ENCODE peak calls at places on chromosome 11, in five cellular contexts. One of them, this sample, is unnamed.

GRCh38 chr11:22703040-22703439 is 36.6 kb downstream of the GAS2 start:
- DNase-seq in mesothelial cell of epicardium: no peak
- DNase-seq in Calu3: peak; percentile 29
- DNase-seq in GM10248: peak; percentile 16
- DNase-seq in foreskin fibroblast: peak; percentile 9
- DNase-seq in this sample: peak; percentile 83

GRCh38 chr11:128684582-128685382 is 9.1 kb upstream of the FLI1 start:
- DNase-seq in mesothelial cell of epicardium: no peak
- DNase-seq in Calu3: no peak
- DNase-seq in GM10248: no peak
- DNase-seq in foreskin fibroblast: no peak
- DNase-seq in this sample: no peak

GRCh38 chr11:72821221-72821919 is 7.2 kb downstream of the ATG16L2 start:
- DNase-seq in mesothelial cell of epicardium: no peak
- DNase-seq in Calu3: no peak
- DNase-seq in GM10248: no peak
- DNase-seq in foreskin fibroblast: no peak
- DNase-seq in this sample: no peak

GRCh38 chr11:85742873-85743275 is 56.9 kb upstream of the CCDC89 start:
- DNase-seq in mesothelial cell of epicardium: no peak
- DNase-seq in Calu3: peak; percentile 19
- DNase-seq in GM10248: no peak
- DNase-seq in foreskin fibroblast: no peak
- DNase-seq in this sample: no peak

GRCh38 chr11:76935030-76935429 is 74.3 kb downstream of the ACER3 start:
- DNase-seq in mesothelial cell of epicardium: no peak
- DNase-seq in Calu3: no peak
- DNase-seq in GM10248: no peak
- DNase-seq in foreskin fibroblast: no peak
- DNase-seq in this sample: no peak

GRCh38 chr11:133955945-133956421 is 785 bp downstream of the IGSF9B start:
- DNase-seq in mesothelial cell of epicardium: no peak
- DNase-seq in Calu3: no peak
- DNase-seq in GM10248: no peak
- DNase-seq in foreskin fibroblast: no peak
- DNase-seq in this sample: no peak

GRCh38 chr11:12235945-12236743 is 125.8 kb downstream of the MICAL2 start:
- DNase-seq in mesothelial cell of epicardium: no peak
- DNase-seq in Calu3: no peak
- DNase-seq in GM10248: peak; percentile 51
- DNase-seq in foreskin fibroblast: no peak
- DNase-seq in this sample: peak; percentile 92

GRCh38 chr11:4713241-4713640 is 8.7 kb downstream of the MMP26 start:
- DNase-seq in mesothelial cell of epicardium: no peak
- DNase-seq in Calu3: no peak
- DNase-seq in GM10248: no peak
- DNase-seq in foreskin fibroblast: no peak
- DNase-seq in this sample: no peak

GRCh38 chr11:83819936-83820549 is 533.9 kb upstream of the CCDC90B start:
- DNase-seq in mesothelial cell of epicardium: no peak
- DNase-seq in Calu3: no peak
- DNase-seq in GM10248: peak; percentile 11
- DNase-seq in foreskin fibroblast: peak; percentile 27
- DNase-seq in this sample: peak; percentile 55

GRCh38 chr11:123581651-123582399 is 72.6 kb downstream of the SCN3B start:
- DNase-seq in mesothelial cell of epicardium: no peak
- DNase-seq in Calu3: no peak
- DNase-seq in GM10248: no peak
- DNase-seq in foreskin fibroblast: no peak
- DNase-seq in this sample: no peak

GRCh38 chr11:130858215-130858614 is 58.1 kb downstream of the SNX19 start:
- DNase-seq in mesothelial cell of epicardium: no peak
- DNase-seq in Calu3: no peak
- DNase-seq in GM10248: no peak
- DNase-seq in foreskin fibroblast: no peak
- DNase-seq in this sample: no peak

GRCh38 chr11:130118636-130119387 is 40.8 kb upstream of the ST14 start:
- DNase-seq in mesothelial cell of epicardium: no peak
- DNase-seq in Calu3: no peak
- DNase-seq in GM10248: peak; percentile 32
- DNase-seq in foreskin fibroblast: no peak
- DNase-seq in this sample: no peak

GRCh38 chr11:60756307-60757032 is at the start of gene MS4A15:
- DNase-seq in mesothelial cell of epicardium: no peak
- DNase-seq in Calu3: peak; percentile 41
- DNase-seq in GM10248: peak; percentile 54
- DNase-seq in foreskin fibroblast: no peak
- DNase-seq in this sample: no peak

GRCh38 chr11:94794287-94795168 is 26.4 kb downstream of the AMOTL1 start:
- DNase-seq in mesothelial cell of epicardium: no peak
- DNase-seq in Calu3: peak; percentile 33
- DNase-seq in GM10248: no peak
- DNase-seq in foreskin fibroblast: peak; percentile 97
- DNase-seq in this sample: peak; percentile 99

GRCh38 chr11:103683581-103683980 is 352.9 kb upstream of the DDI1 start:
- DNase-seq in mesothelial cell of epicardium: no peak
- DNase-seq in Calu3: no peak
- DNase-seq in GM10248: no peak
- DNase-seq in foreskin fibroblast: no peak
- DNase-seq in this sample: peak; percentile 35

GRCh38 chr11:33266418-33267215 is 9.4 kb downstream of the HIPK3 start:
- DNase-seq in mesothelial cell of epicardium: no peak
- DNase-seq in Calu3: peak; percentile 59
- DNase-seq in GM10248: no peak
- DNase-seq in foreskin fibroblast: no peak
- DNase-seq in this sample: peak; percentile 65

GRCh38 chr11:130198292-130198691 is 38.7 kb downstream of the ST14 start:
- DNase-seq in mesothelial cell of epicardium: no peak
- DNase-seq in Calu3: no peak
- DNase-seq in GM10248: no peak
- DNase-seq in foreskin fibroblast: no peak
- DNase-seq in this sample: no peak

GRCh38 chr11:89608234-89608966 is 101.7 kb upstream of the TRIM77 start:
- DNase-seq in mesothelial cell of epicardium: no peak
- DNase-seq in Calu3: no peak
- DNase-seq in GM10248: no peak
- DNase-seq in foreskin fibroblast: no peak
- DNase-seq in this sample: no peak

GRCh38 chr11:102134597-102134996 is 24.4 kb downstream of the YAP1 start:
- DNase-seq in mesothelial cell of epicardium: no peak
- DNase-seq in Calu3: no peak
- DNase-seq in GM10248: no peak
- DNase-seq in foreskin fibroblast: no peak
- DNase-seq in this sample: no peak

GRCh38 chr11:12430912-12431311 is 53.5 kb downstream of the PARVA start:
- DNase-seq in mesothelial cell of epicardium: no peak
- DNase-seq in Calu3: peak; percentile 64
- DNase-seq in GM10248: no peak
- DNase-seq in foreskin fibroblast: peak; percentile 85
- DNase-seq in this sample: peak; percentile 87

GRCh38 chr11:120034176-120034575 is 103.7 kb downstream of the TRIM29 start:
- DNase-seq in mesothelial cell of epicardium: peak; percentile 21
- DNase-seq in Calu3: no peak
- DNase-seq in GM10248: no peak
- DNase-seq in foreskin fibroblast: no peak
- DNase-seq in this sample: no peak

GRCh38 chr11:20192151-20192550 is 31.9 kb upstream of the DBX1 start:
- DNase-seq in mesothelial cell of epicardium: no peak
- DNase-seq in Calu3: no peak
- DNase-seq in GM10248: no peak
- DNase-seq in foreskin fibroblast: no peak
- DNase-seq in this sample: no peak

GRCh38 chr11:12275818-12276217 is 101.6 kb upstream of the PARVA start:
- DNase-seq in mesothelial cell of epicardium: no peak
- DNase-seq in Calu3: no peak
- DNase-seq in GM10248: no peak
- DNase-seq in foreskin fibroblast: no peak
- DNase-seq in this sample: no peak

GRCh38 chr11:5303643-5304042 is 1.9 kb upstream of the OR51B4 start:
- DNase-seq in mesothelial cell of epicardium: no peak
- DNase-seq in Calu3: no peak
- DNase-seq in GM10248: no peak
- DNase-seq in foreskin fibroblast: no peak
- DNase-seq in this sample: no peak

GRCh38 chr11:117950999-117951961 is 22.1 kb upstream of the TMPRSS13 start:
- DNase-seq in mesothelial cell of epicardium: no peak
- DNase-seq in Calu3: no peak
- DNase-seq in GM10248: peak; percentile 23
- DNase-seq in foreskin fibroblast: no peak
- DNase-seq in this sample: no peak

DNA sequence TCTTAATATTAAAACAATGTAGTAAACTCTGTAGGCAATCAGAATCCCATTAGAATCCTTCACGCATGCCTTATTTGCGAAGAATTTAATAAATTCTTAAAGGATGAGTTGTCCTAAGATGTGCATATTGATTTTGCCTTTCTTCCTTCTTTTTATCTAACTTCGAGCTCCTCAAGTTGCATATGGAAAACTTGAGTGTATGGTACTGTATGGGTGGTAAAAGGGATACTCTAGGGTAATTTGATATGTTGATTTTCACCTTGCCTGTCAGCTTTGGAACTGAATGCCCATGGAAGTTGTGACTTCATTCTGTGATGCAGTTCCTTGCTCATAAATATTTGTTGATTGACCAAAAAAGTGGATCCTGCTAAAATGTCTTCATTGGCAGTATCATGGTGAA is 193.8 kb downstream of the DDX10 start:
- DNase-seq in mesothelial cell of epicardium: no peak
- DNase-seq in Calu3: no peak
- DNase-seq in GM10248: no peak
- DNase-seq in foreskin fibroblast: no peak
- DNase-seq in this sample: peak; percentile 28
- TF ChIP-seq CTCF in mesothelial cell of epicardium: no peak
- TF ChIP-seq CTCF in Calu3: no peak
- TF ChIP-seq CTCF in GM10248: no peak
- TF ChIP-seq CTCF in foreskin fibroblast: no peak
- TF ChIP-seq CTCF in this sample: no peak

DNA sequence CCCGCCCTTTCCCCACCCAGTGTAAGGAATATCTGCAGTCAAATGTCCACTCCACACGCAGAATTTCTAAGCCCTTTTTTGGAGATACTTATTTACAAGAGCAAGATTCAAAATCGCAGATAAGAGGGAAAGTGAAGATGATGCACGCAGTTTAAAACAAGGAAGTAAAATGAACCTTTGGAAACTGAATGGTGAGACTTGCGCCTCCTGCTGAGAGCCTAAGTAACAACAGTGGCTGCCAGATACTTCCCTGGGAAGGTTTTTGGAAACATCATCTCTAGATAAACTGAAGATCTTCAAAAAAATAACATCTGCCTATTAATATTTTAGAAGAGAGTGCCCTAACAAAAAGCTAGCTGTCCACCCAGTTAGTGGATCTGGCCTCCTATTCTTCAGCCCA is 963.1 kb upstream of the FAT3 start:
- DNase-seq in mesothelial cell of epicardium: no peak
- DNase-seq in Calu3: no peak
- DNase-seq in GM10248: no peak
- DNase-seq in foreskin fibroblast: no peak
- DNase-seq in this sample: no peak
- TF ChIP-seq CTCF in mesothelial cell of epicardium: no peak
- TF ChIP-seq CTCF in Calu3: no peak
- TF ChIP-seq CTCF in GM10248: no peak
- TF ChIP-seq CTCF in foreskin fibroblast: no peak
- TF ChIP-seq CTCF in this sample: no peak

GRCh38 chr11:116217441-116217840 is 555.3 kb downstream of the BUD13 start:
- DNase-seq in mesothelial cell of epicardium: no peak
- DNase-seq in Calu3: no peak
- DNase-seq in GM10248: no peak
- DNase-seq in foreskin fibroblast: no peak
- DNase-seq in this sample: no peak

GRCh38 chr11:116219171-116219635 is 553.6 kb downstream of the BUD13 start:
- DNase-seq in mesothelial cell of epicardium: no peak
- DNase-seq in Calu3: no peak
- DNase-seq in GM10248: no peak
- DNase-seq in foreskin fibroblast: no peak
- DNase-seq in this sample: peak; percentile 29

GRCh38 chr11:116211166-116211565 is 561.6 kb downstream of the BUD13 start:
- DNase-seq in mesothelial cell of epicardium: no peak
- DNase-seq in Calu3: no peak
- DNase-seq in GM10248: no peak
- DNase-seq in foreskin fibroblast: no peak
- DNase-seq in this sample: no peak

GRCh38 chr11:116217006-116217405 is 555.8 kb downstream of the BUD13 start:
- DNase-seq in mesothelial cell of epicardium: no peak
- DNase-seq in Calu3: no peak
- DNase-seq in GM10248: no peak
- DNase-seq in foreskin fibroblast: no peak
- DNase-seq in this sample: no peak

DNA sequence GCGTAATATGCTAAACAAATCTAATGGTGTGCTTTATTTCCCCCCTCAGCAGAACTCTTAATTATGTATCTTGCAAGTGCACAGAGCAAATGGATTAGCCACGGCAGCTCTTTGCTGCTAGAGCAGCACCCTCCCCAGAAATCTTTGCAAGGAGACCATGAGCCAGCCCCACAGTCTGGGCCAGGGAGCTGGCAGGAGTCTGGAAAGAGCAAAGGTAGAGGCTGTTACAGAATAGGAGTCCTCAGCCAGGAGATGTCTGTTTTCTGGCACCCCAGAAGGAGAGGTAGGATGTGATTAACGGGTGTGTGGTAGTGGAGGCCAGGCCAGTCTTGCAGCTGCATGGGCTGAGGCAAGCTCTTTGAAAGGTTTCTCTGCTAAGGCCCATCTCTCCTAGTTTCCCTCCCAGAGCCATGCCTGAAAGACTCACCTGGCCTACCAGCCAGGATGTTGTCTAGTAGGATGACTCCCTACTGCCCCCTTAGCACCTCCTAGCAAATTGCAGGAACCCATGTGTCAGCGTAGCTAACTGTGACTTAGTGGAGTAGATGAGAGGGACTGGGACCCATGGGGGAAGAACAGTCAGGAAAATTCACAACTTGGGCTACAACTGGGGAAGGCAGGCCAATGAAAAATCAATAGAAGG is 557.2 kb downstream of the BUD13 start:
- DNase-seq in mesothelial cell of epicardium: no peak
- DNase-seq in Calu3: no peak
- DNase-seq in GM10248: no peak
- DNase-seq in foreskin fibroblast: no peak
- DNase-seq in this sample: no peak
- TF ChIP-seq CTCF in mesothelial cell of epicardium: peak; percentile 18
- TF ChIP-seq CTCF in Calu3: no peak
- TF ChIP-seq CTCF in GM10248: no peak
- TF ChIP-seq CTCF in foreskin fibroblast: no peak
- TF ChIP-seq CTCF in this sample: peak; percentile 14

GRCh38 chr11:114479331-114479730 is 40.1 kb downstream of the REXO2 start:
- DNase-seq in mesothelial cell of epicardium: no peak
- DNase-seq in Calu3: no peak
- DNase-seq in GM10248: no peak
- DNase-seq in foreskin fibroblast: no peak
- DNase-seq in this sample: no peak

GRCh38 chr11:114477946-114478537 is 38.8 kb downstream of the REXO2 start:
- DNase-seq in mesothelial cell of epicardium: no peak
- DNase-seq in Calu3: no peak
- DNase-seq in GM10248: no peak
- DNase-seq in foreskin fibroblast: no peak
- DNase-seq in this sample: no peak

GRCh38 chr11:114482114-114482513 is 42.8 kb downstream of the REXO2 start:
- DNase-seq in mesothelial cell of epicardium: no peak
- DNase-seq in Calu3: no peak
- DNase-seq in GM10248: no peak
- DNase-seq in foreskin fibroblast: no peak
- DNase-seq in this sample: no peak

GRCh38 chr11:114483929-114484328 is 44.7 kb downstream of the REXO2 start:
- DNase-seq in mesothelial cell of epicardium: no peak
- DNase-seq in Calu3: no peak
- DNase-seq in GM10248: no peak
- DNase-seq in foreskin fibroblast: no peak
- DNase-seq in this sample: peak; percentile 0

GRCh38 chr11:114478768-114479167 is 39.5 kb downstream of the REXO2 start:
- DNase-seq in mesothelial cell of epicardium: no peak
- DNase-seq in Calu3: no peak
- DNase-seq in GM10248: no peak
- DNase-seq in foreskin fibroblast: peak; percentile 11
- DNase-seq in this sample: no peak
- TF ChIP-seq CTCF in mesothelial cell of epicardium: no peak
- TF ChIP-seq CTCF in Calu3: no peak
- TF ChIP-seq CTCF in GM10248: no peak
- TF ChIP-seq CTCF in foreskin fibroblast: no peak
- TF ChIP-seq CTCF in this sample: no peak

This sample was measured in astrocyte.